ENCODE peak calls at places on chromosomes 3 and 15, in ten cellular contexts. V is CD4-positive, CD25-positive, alpha-beta regulatory T cell; G is NCI-H1417; R is mesendoderm; J is caudate nucleus; L is natural killer cell; D is NCI-H2081; F is posterior vena cava; A is HT1080; O is lower leg skin. I is an unnamed sample.
A peak's percentile ranks its signal among the peaks of the same experiment; 100 is the strongest.

GRCh38 chr3:118180853-118181252 is 853.8 kb downstream of the IGSF11 start:
- DNase-seq in V (no peak), G (no peak), R (no peak), J (no peak), L (no peak), D (no peak), F (no peak), A (no peak), O (no peak), I (no peak)

GRCh38 chr15:94701281-94701985 is 470.1 kb downstream of the MCTP2 start:
- DNase-seq in V (no peak), G (no peak), R (no peak), J (no peak), L (no peak), D (no peak), F (no peak), A (peak; percentile 53), O (no peak), I (no peak)

GRCh38 chr3:28109829-28110228 is 131.6 kb upstream of the CMC1 start:
- DNase-seq in V (no peak), G (no peak), R (no peak), J (no peak), L (no peak), D (no peak), F (no peak), A (peak; percentile 59), O (no peak), I (no peak)

GRCh38 chr3:98532709-98533571 is 1.2 kb downstream of the GPR15 start:
- DNase-seq in V (no peak), G (no peak), R (no peak), J (no peak), L (no peak), D (no peak), F (no peak), A (no peak), O (no peak), I (peak; percentile 35)

GRCh38 chr3:124429129-124429815 is 301.0 kb upstream of the UMPS start:
- DNase-seq in V (no peak), G (peak; percentile 36), R (peak; percentile 79), J (no peak), L (no peak), D (no peak), F (no peak), A (peak; percentile 90), O (no peak), I (no peak)

GRCh38 chr3:196537319-196537984 is 22.3 kb upstream of the SMCO1 start:
- DNase-seq in V (peak; percentile 57), G (peak; percentile 45), R (peak; percentile 13), J (peak; percentile 21), L (peak; percentile 47), D (no peak), F (no peak), A (peak; percentile 53), O (no peak), I (peak; percentile 32)

GRCh38 chr3:108001457-108001856 is 89.4 kb downstream of the CD47 start:
- DNase-seq in V (no peak), G (no peak), R (no peak), J (no peak), L (no peak), D (no peak), F (no peak), A (peak; percentile 59), O (no peak), I (no peak)

GRCh38 chr15:66842710-66843441 is 140.8 kb downstream of the SMAD6 start:
- DNase-seq in V (no peak), G (peak; percentile 67), R (peak; percentile 96), J (peak; percentile 33), L (no peak), D (no peak), F (peak; percentile 92), A (peak; percentile 26), O (peak; percentile 76), I (no peak)

GRCh38 chr15:88656760-88657221 is 18.0 kb downstream of the ISG20 start:
- DNase-seq in V (no peak), G (no peak), R (no peak), J (no peak), L (no peak), D (no peak), F (peak; percentile 73), A (no peak), O (no peak), I (peak; percentile 93)

GRCh38 chr15:25658560-25658959 is 204.6 kb downstream of the ATP10A start:
- DNase-seq in V (no peak), G (no peak), R (no peak), J (no peak), L (no peak), D (no peak), F (no peak), A (no peak), O (no peak), I (no peak)

GRCh38 chr3:113329757-113330156 is 111.5 kb downstream of the CFAP44 start:
- DNase-seq in V (no peak), G (no peak), R (no peak), J (no peak), L (no peak), D (no peak), F (no peak), A (no peak), O (no peak), I (no peak)

GRCh38 chr3:67819447-67819846 is 165.0 kb upstream of the SUCLG2 start:
- DNase-seq in V (no peak), G (peak; percentile 30), R (peak; percentile 49), J (no peak), L (no peak), D (no peak), F (no peak), A (no peak), O (no peak), I (peak; percentile 67)

GRCh38 chr3:46898321-46899150 is 21.0 kb downstream of the PTH1R start:
- DNase-seq in V (no peak), G (peak; percentile 19), R (no peak), J (no peak), L (no peak), D (no peak), F (peak; percentile 80), A (no peak), O (no peak), I (no peak)

GRCh38 chr15:67018026-67018425 is 47.4 kb upstream of the SMAD3 start:
- DNase-seq in V (no peak), G (no peak), R (no peak), J (no peak), L (no peak), D (no peak), F (no peak), A (no peak), O (no peak), I (no peak)

GRCh38 chr15:69893863-69894262 is 203.9 kb downstream of the TLE3 start:
- DNase-seq in V (no peak), G (peak; percentile 59), R (peak; percentile 80), J (peak; percentile 46), L (no peak), D (no peak), F (peak; percentile 88), A (peak; percentile 35), O (peak; percentile 18), I (no peak)

GRCh38 chr3:170563712-170564423 is 22.0 kb downstream of the SLC7A14 start:
- DNase-seq in V (no peak), G (peak; percentile 56), R (no peak), J (no peak), L (no peak), D (no peak), F (no peak), A (peak; percentile 82), O (no peak), I (no peak)

GRCh38 chr15:49692514-49693090 is 71.8 kb downstream of the DTWD1 start:
- DNase-seq in V (no peak), G (no peak), R (no peak), J (no peak), L (no peak), D (no peak), F (no peak), A (no peak), O (no peak), I (no peak)

GRCh38 chr3:139564290-139564861 is 24.8 kb upstream of the RBP1 start:
- DNase-seq in V (no peak), G (peak; percentile 40), R (peak; percentile 57), J (no peak), L (no peak), D (peak; percentile 41), F (no peak), A (no peak), O (no peak), I (no peak)

GRCh38 chr15:67126551-67127333 is 61.3 kb downstream of the SMAD3 start:
- DNase-seq in V (no peak), G (peak; percentile 85), R (no peak), J (no peak), L (no peak), D (no peak), F (peak; percentile 63), A (peak; percentile 62), O (no peak), I (no peak)

GRCh38 chr15:89912674-89913396 is at the start of gene ARPIN:
- DNase-seq in V (no peak), G (peak; percentile 57), R (peak; percentile 68), J (peak; percentile 50), L (peak; percentile 35), D (no peak), F (peak; percentile 89), A (peak; percentile 28), O (peak; percentile 28), I (no peak)

GRCh38 chr15:93072011-93072410 is 17.0 kb downstream of the RGMA start:
- DNase-seq in V (no peak), G (no peak), R (peak; percentile 62), J (no peak), L (no peak), D (no peak), F (no peak), A (no peak), O (no peak), I (no peak)